ENCODE peak calls at places on chromosomes 7 and 10, in nine cellular contexts. U is NCI-H187; D is KBM-7; Y is brain pericyte; F is activated CD8-positive, alpha-beta T cell treated with anti-CD3 and anti-CD28 coated beads, Interleukin-2, amount 10 ng/mL, durations not matched to agents 7 days and 5 days; E is GF-D8; X is AML-193; R is non-pigmented ciliary epithelial cell; Q is H4. H is an unnamed sample.

GRCh38 chr10:17910144-17910789 is 41.5 kb upstream of the SLC39A12 start:
- DNase-seq in D (peak; percentile 51), Y (peak; percentile 10), F (peak; percentile 23), U (no peak), E (no peak), X (peak; percentile 60), Q (peak; percentile 44), R (peak; percentile 10), H (peak; percentile 40)

GRCh38 chr10:48505394-48506112 is 99.3 kb downstream of the ARHGAP22 start:
- DNase-seq in U (no peak), X (peak; percentile 77), R (no peak), F (peak; percentile 2), Q (no peak), D (peak; percentile 89), Y (no peak), E (peak; percentile 61), H (no peak)

GRCh38 chr10:49296382-49296781 is 2.6 kb upstream of the C10orf71 start:
- DNase-seq in Q (no peak), X (no peak), E (no peak), U (no peak), F (no peak), R (no peak), Y (no peak), D (no peak), H (no peak)

GRCh38 chr7:18890885-18891621 is 226.4 kb downstream of the TWIST1 start:
- DNase-seq in D (no peak), Q (peak; percentile 88), Y (no peak), U (no peak), X (no peak), F (no peak), E (no peak), R (no peak), H (no peak)

GRCh38 chr10:99920901-99921300 is 88.8 kb downstream of the DNMBP start:
- DNase-seq in X (no peak), R (no peak), E (no peak), D (no peak), Q (no peak), Y (no peak), U (no peak), F (no peak), H (no peak)

GRCh38 chr7:119918185-119918584 is 354.8 kb upstream of the KCND2 start:
- DNase-seq in U (no peak), F (no peak), D (no peak), E (no peak), Y (no peak), X (no peak), R (no peak), Q (no peak), H (no peak)

GRCh38 chr7:116086547-116086946 is 56.0 kb upstream of the TFEC start:
- DNase-seq in Y (no peak), D (no peak), R (no peak), U (no peak), Q (no peak), E (no peak), X (no peak), F (no peak), H (no peak)

GRCh38 chr10:94213980-94214379 is 148.8 kb downstream of the NOC3L start:
- DNase-seq in U (no peak), R (no peak), Q (no peak), X (no peak), Y (no peak), D (no peak), E (no peak), F (no peak), H (no peak)

GRCh38 chr7:31102151-31102972 is 50.3 kb downstream of the ADCYAP1R1 start:
- DNase-seq in Q (no peak), X (no peak), Y (no peak), E (no peak), F (no peak), U (no peak), R (no peak), D (no peak), H (peak; percentile 19)

GRCh38 chr7:70384891-70385290 is 747.1 kb upstream of the GALNT17 start:
- DNase-seq in D (no peak), X (no peak), Q (peak; percentile 38), E (no peak), F (no peak), Y (no peak), R (peak; percentile 66), U (no peak), H (no peak)

GRCh38 chr7:98278936-98279335 is 2.5 kb upstream of the BRI3 start:
- DNase-seq in E (no peak), Y (no peak), F (no peak), U (no peak), R (no peak), Q (no peak), D (no peak), X (no peak), H (no peak)

GRCh38 chr7:101399759-101400158 is 37.1 kb downstream of the COL26A1 start:
- DNase-seq in D (no peak), Y (no peak), X (no peak), Q (no peak), F (no peak), R (no peak), E (no peak), U (no peak), H (no peak)

GRCh38 chr10:119694608-119695007 is 31.2 kb upstream of the INPP5F start:
- DNase-seq in F (no peak), D (no peak), Y (no peak), R (no peak), U (no peak), Q (no peak), E (no peak), X (no peak), H (no peak)

GRCh38 chr7:90836937-90837336 is 240.8 kb downstream of the CDK14 start:
- DNase-seq in Q (no peak), X (no peak), E (no peak), U (no peak), Y (no peak), D (no peak), R (no peak), F (no peak), H (no peak)

GRCh38 chr10:24724381-24725228 is 918 bp upstream of the ARHGAP21 start:
- DNase-seq in F (peak; percentile 97), X (peak; percentile 87), D (peak; percentile 96), Q (peak; percentile 92), R (peak; percentile 81), E (peak; percentile 85), U (peak; percentile 75), Y (peak; percentile 88), H (peak; percentile 97)

GRCh38 chr10:61486251-61486650 is 33.1 kb upstream of the TMEM26 start:
- DNase-seq in R (no peak), U (no peak), F (no peak), Q (no peak), E (no peak), X (no peak), D (no peak), Y (peak; percentile 49), H (no peak)

GRCh38 chr7:30322656-30323355 is 38.4 kb downstream of the ZNRF2 start:
- DNase-seq in Y (no peak), R (no peak), F (no peak), D (no peak), X (peak; percentile 30), U (no peak), E (peak; percentile 63), Q (no peak), H (no peak)

GRCh38 chr10:80924063-80924952 is 386.6 kb downstream of the SH2D4B start:
- DNase-seq in E (no peak), D (peak; percentile 65), U (no peak), R (peak; percentile 2), Q (peak; percentile 33), X (peak; percentile 7), F (peak; percentile 31), Y (no peak), H (no peak)

GRCh38 chr10:3045471-3046209 is 21.7 kb upstream of the PFKP start:
- DNase-seq in Y (no peak), X (no peak), R (peak; percentile 59), U (no peak), F (no peak), E (no peak), D (no peak), Q (peak; percentile 18), H (no peak)

GRCh38 chr10:50469288-50469687 is 154.5 kb downstream of the SGMS1 start:
- DNase-seq in U (no peak), D (no peak), F (no peak), Q (no peak), R (no peak), E (no peak), Y (no peak), X (no peak), H (no peak)

GRCh38 chr7:101243786-101244384 is 996 bp downstream of the FIS1 start:
- DNase-seq in R (no peak), X (no peak), D (no peak), Y (no peak), U (no peak), Q (no peak), E (peak; percentile 42), F (no peak), H (peak; percentile 18)

GRCh38 chr7:70599446-70600190 is 532.3 kb upstream of the GALNT17 start:
- DNase-seq in Q (no peak), X (no peak), R (no peak), E (no peak), Y (no peak), D (no peak), F (no peak), U (no peak), H (no peak)

GRCh38 chr7:282621-283020 is 7.3 kb upstream of the FOXL3 start:
- DNase-seq in X (no peak), F (no peak), D (no peak), U (no peak), Y (no peak), Q (no peak), R (no peak), E (no peak), H (no peak)

GRCh38 chr10:133554600-133554999 is 10.8 kb downstream of the SYCE1 start:
- DNase-seq in E (no peak), Q (no peak), U (no peak), F (no peak), X (no peak), D (no peak), R (no peak), Y (no peak), H (no peak)

GRCh38 chr7:22732556-22733126 is 5.6 kb downstream of the IL6 start:
- DNase-seq in R (no peak), Y (no peak), X (no peak), E (no peak), Q (no peak), F (no peak), D (no peak), U (no peak), H (no peak)

GRCh38 chr10:29598861-29599311 is 35.9 kb downstream of the SVIL start:
- DNase-seq in R (no peak), Y (no peak), E (no peak), X (no peak), Q (no peak), U (no peak), D (no peak), F (no peak), H (no peak)

GRCh38 chr7:105794741-105795729 is 81.4 kb downstream of the ATXN7L1 start:
- DNase-seq in X (no peak), D (no peak), Y (no peak), U (no peak), F (no peak), Q (no peak), E (no peak), R (no peak), H (no peak)

GRCh38 chr10:95536017-95536416 is 25.2 kb downstream of the SORBS1 start:
- DNase-seq in E (no peak), Q (no peak), Y (no peak), U (no peak), X (no peak), D (no peak), R (no peak), F (no peak), H (no peak)

GRCh38 chr10:3782099-3782455 is 2.9 kb downstream of the KLF6 start:
- DNase-seq in U (no peak), D (no peak), Y (no peak), X (no peak), Q (no peak), F (peak; percentile 54), E (no peak), R (no peak), H (peak; percentile 61)

GRCh38 chr10:66892833-66893232 is 33.0 kb upstream of the LRRTM3 start:
- DNase-seq in R (no peak), Y (no peak), F (no peak), X (no peak), Q (no peak), D (no peak), U (no peak), E (no peak), H (no peak)

GRCh38 chr7:36244429-36244828 is 91.4 kb downstream of the EEPD1 start:
- DNase-seq in X (no peak), R (no peak), U (no peak), D (no peak), E (no peak), Y (no peak), Q (no peak), F (no peak), H (no peak)

H was measured in GM13976.